ENCODE peak calls at places on chromosome 17, in ten cellular contexts. U is BE2C, S is heart left ventricle, A is neural crest cell, G is cardiac muscle cell, Y is endothelial cell, P is MCF 10A, Q is body of pancreas, D is A549, X is ovary. R is an unnamed sample.

GRCh38 chr17:75109407-75110236 is at the start of gene ARMC7:
- DNase-seq in S (peak; percentile 90), P (peak; percentile 86), A (peak; percentile 87), X (peak; percentile 87), G (peak; percentile 93), Q (peak; percentile 92), D (peak; percentile 85), Y (peak; percentile 89), U (peak; percentile 94), R (peak; percentile 95)

GRCh38 chr17:12296120-12296727 is 275.5 kb downstream of the MAP2K4 start:
- DNase-seq in A (no peak), X (no peak), D (no peak), G (peak; percentile 70), P (no peak), S (peak; percentile 19), U (no peak), Y (peak; percentile 8), Q (no peak), R (no peak)

GRCh38 chr17:76265624-76266243 is 586 bp downstream of the UBALD2 start:
- DNase-seq in U (peak; percentile 57), X (peak; percentile 56), S (peak; percentile 64), Y (peak; percentile 65), Q (peak; percentile 77), D (peak; percentile 53), A (peak; percentile 52), G (peak; percentile 80), P (no peak), R (peak; percentile 64)

GRCh38 chr17:60102632-60103047 is 23.9 kb upstream of the HEATR6 start:
- DNase-seq in G (no peak), Y (peak; percentile 26), A (no peak), S (peak; percentile 24), D (peak; percentile 35), Q (peak; percentile 42), X (no peak), P (no peak), U (peak; percentile 16), R (no peak)

GRCh38 chr17:51527230-51527982 is 267.1 kb downstream of the UTP18 start:
- DNase-seq in G (no peak), X (no peak), A (no peak), Y (no peak), S (no peak), U (no peak), D (no peak), Q (no peak), P (no peak), R (no peak)

GRCh38 chr17:55720917-55721836 is 1.5 kb downstream of the TMEM100 start:
- DNase-seq in D (no peak), U (no peak), X (no peak), S (no peak), G (peak; percentile 20), Q (no peak), P (no peak), Y (no peak), A (no peak), R (no peak)

GRCh38 chr17:37117743-37118142 is 169.0 kb downstream of the AATF start:
- DNase-seq in P (no peak), S (no peak), G (no peak), U (no peak), Q (no peak), X (no peak), D (no peak), A (no peak), Y (no peak), R (no peak)

GRCh38 chr17:45368661-45369060 is 51.8 kb upstream of the MAP3K14 start:
- DNase-seq in A (no peak), U (no peak), P (no peak), G (no peak), Y (no peak), D (no peak), S (no peak), X (no peak), Q (no peak), R (no peak)

GRCh38 chr17:66304304-66305174 is 2.1 kb downstream of the PRKCA start:
- DNase-seq in X (no peak), Y (no peak), P (peak; percentile 36), Q (no peak), D (peak; percentile 66), G (peak; percentile 1), S (no peak), A (no peak), U (no peak), R (peak; percentile 58)

GRCh38 chr17:66301864-66302741 is at the start of gene PRKCA:
- DNase-seq in D (peak; percentile 83), S (peak; percentile 78), Q (peak; percentile 76), P (peak; percentile 63), G (peak; percentile 87), A (peak; percentile 53), Y (peak; percentile 64), U (peak; percentile 83), X (peak; percentile 77), R (peak; percentile 85)

GRCh38 chr17:66301418-66301863 is 972 bp upstream of the PRKCA start:
- DNase-seq in U (no peak), D (no peak), X (no peak), Y (no peak), G (peak; percentile 1), A (no peak), P (no peak), Q (no peak), S (no peak), R (no peak)

GRCh38 chr17:66300956-66301355 is 1.5 kb upstream of the PRKCA start:
- DNase-seq in D (no peak), U (no peak), Y (no peak), A (no peak), X (no peak), P (no peak), Q (no peak), G (no peak), S (no peak), R (no peak)

GRCh38 chr17:66302761-66303626 is 581 bp downstream of the PRKCA start:
- DNase-seq in U (peak; percentile 63), Y (peak; percentile 40), Q (peak; percentile 73), P (peak; percentile 64), A (peak; percentile 42), X (peak; percentile 46), S (peak; percentile 61), D (peak; percentile 84), G (peak; percentile 73), R (peak; percentile 62)
- TF ChIP-seq CTCF in U (no peak), Y (no peak), Q (no peak), P (no peak), A (no peak), X (no peak), S (no peak), D (peak; percentile 22), G (no peak), R (no peak)

GRCh38 chr17:17191346-17191792 is 14.8 kb downstream of the PLD6 start:
- DNase-seq in D (no peak), U (no peak), P (no peak), Y (no peak), X (no peak), Q (no peak), G (no peak), A (no peak), S (peak; percentile 60), R (no peak)

GRCh38 chr17:17188586-17188985 is 17.5 kb downstream of the PLD6 start:
- DNase-seq in G (no peak), U (no peak), P (no peak), Q (no peak), S (no peak), A (no peak), Y (no peak), X (no peak), D (no peak), R (no peak)

GRCh38 chr17:17191961-17192381 is 14.2 kb downstream of the PLD6 start:
- DNase-seq in U (no peak), P (no peak), D (no peak), A (no peak), X (no peak), Y (no peak), G (no peak), S (no peak), Q (no peak), R (no peak)

GRCh38 chr17:17189559-17189958 is 16.6 kb downstream of the PLD6 start:
- DNase-seq in G (peak; percentile 38), D (no peak), P (no peak), Y (no peak), U (no peak), X (no peak), A (no peak), Q (no peak), S (no peak), R (no peak)

DNA sequence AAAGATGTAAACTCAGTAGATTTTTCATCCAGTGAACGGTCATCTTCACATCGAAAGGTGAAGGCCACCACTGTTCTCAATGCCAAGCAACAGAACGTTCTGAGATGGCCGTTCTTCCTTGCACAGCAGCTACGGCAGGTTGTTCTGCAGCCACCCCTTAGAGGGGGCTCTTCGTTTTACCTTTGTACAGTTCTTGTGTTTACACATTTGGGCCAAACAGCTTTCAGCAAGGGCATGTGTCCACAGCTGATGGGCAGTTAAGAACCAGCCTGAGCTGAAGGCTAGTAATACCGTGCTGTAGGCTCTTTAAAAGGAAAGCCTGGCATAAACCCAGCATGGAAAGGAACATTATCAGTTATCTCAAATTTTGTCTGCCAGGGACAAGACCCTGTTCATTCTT is 15.9 kb downstream of the PLD6 start:
- DNase-seq in S (no peak), P (no peak), X (no peak), Y (no peak), Q (no peak), D (no peak), G (no peak), U (no peak), A (no peak), R (no peak)
- TF ChIP-seq CTCF in S (peak; percentile 6), P (no peak), X (no peak), Y (no peak), Q (no peak), D (no peak), G (no peak), U (no peak), A (no peak), R (no peak)

GRCh38 chr17:7351665-7352558 is at the start of gene KCTD11:
- DNase-seq in U (peak; percentile 58), G (peak; percentile 94), P (peak; percentile 89), A (peak; percentile 69), Q (peak; percentile 94), Y (peak; percentile 61), D (peak; percentile 91), X (peak; percentile 90), S (peak; percentile 91), R (peak; percentile 94)
- TF ChIP-seq CTCF in U (peak; percentile 30), G (peak; percentile 52), P (peak; percentile 53), A (peak; percentile 65), Q (peak; percentile 58), Y (no peak), D (peak; percentile 60), X (peak; percentile 71), S (peak; percentile 68), R (peak; percentile 15)

GRCh38 chr17:1894753-1895339 is 65.0 kb downstream of the RPA1 start:
- DNase-seq in X (no peak), G (no peak), A (no peak), Q (no peak), P (no peak), U (no peak), S (no peak), D (no peak), Y (no peak), R (no peak)

GRCh38 chr17:1898872-1899271 is 69.1 kb downstream of the RPA1 start:
- DNase-seq in Y (no peak), U (no peak), D (no peak), Q (no peak), A (no peak), G (no peak), X (no peak), P (no peak), S (no peak), R (no peak)

GRCh38 chr17:1896243-1897163 is 66.7 kb downstream of the RPA1 start:
- DNase-seq in A (no peak), G (no peak), X (no peak), S (no peak), U (no peak), Y (no peak), D (no peak), P (no peak), Q (no peak), R (no peak)

GRCh38 chr17:1898332-1898731 is 68.5 kb downstream of the RPA1 start:
- DNase-seq in S (no peak), X (no peak), U (peak; percentile 48), G (no peak), Q (no peak), Y (no peak), A (no peak), P (no peak), D (no peak), R (no peak)

DNA sequence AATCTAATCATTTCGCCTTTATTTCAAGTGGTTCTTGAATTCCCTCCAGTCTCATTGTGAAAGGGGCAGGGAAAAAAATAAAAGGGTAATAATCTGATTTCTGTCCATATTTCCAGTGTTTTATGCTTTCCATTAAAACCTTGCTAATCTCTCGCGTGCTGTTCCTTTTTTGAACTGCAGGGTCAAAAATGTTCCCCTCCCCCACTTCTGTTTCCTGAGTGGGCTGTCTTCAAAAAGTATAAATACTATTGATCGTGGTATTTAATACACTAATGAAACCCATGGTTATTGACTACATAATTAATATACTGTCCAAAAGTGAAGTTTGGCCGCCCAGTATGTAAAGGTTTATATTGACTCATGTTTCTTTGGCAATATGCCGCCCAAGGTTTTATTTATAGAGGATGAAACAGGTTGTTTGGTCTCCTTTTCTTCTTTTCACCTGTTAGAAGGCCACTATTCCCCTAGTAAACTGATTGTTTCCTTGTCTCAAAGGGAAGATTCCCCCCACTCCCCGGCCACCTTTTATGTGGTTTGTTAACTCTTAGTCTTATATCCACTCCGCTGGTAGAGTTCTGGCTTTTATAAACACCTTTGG is 69.7 kb downstream of the RPA1 start:
- DNase-seq in S (no peak), Q (no peak), Y (no peak), X (no peak), A (no peak), G (no peak), U (no peak), P (no peak), D (no peak), R (no peak)
- TF ChIP-seq CTCF in S (no peak), Q (no peak), Y (peak; percentile 57), X (no peak), A (peak; percentile 53), G (peak; percentile 18), U (peak; percentile 37), P (peak; percentile 34), D (no peak), R (no peak)